ENCODE peak calls at places on chromosomes 16 and 17, in six cellular contexts. R is HCT116, M is left colon, V is WTC11, T is NCI-H146, K is kidney glomerular epithelial cell. F is an unnamed sample.

GRCh38 chr17:28725166-28725659 is 820 bp downstream of the TLCD1 start:
- DNase-seq in R (peak), M (no peak), V (no peak), T (peak), K (peak), F (peak)

GRCh38 chr16:2592786-2593185 is 55.0 kb downstream of the PDPK1 start:
- DNase-seq in R (no peak), M (no peak), V (no peak), T (no peak), K (no peak), F (no peak)

GRCh38 chr16:50183316-50183715 is 30.2 kb downstream of the TENT4B start:
- DNase-seq in R (no peak), M (no peak), V (no peak), T (no peak), K (peak), F (no peak)

GRCh38 chr16:49491111-49491670 is 117.6 kb downstream of the C16orf78 start:
- DNase-seq in R (no peak), M (no peak), V (no peak), T (no peak), K (no peak), F (no peak)

GRCh38 chr16:28984619-28985135 is at the start of gene LAT:
- DNase-seq in R (no peak), M (peak), V (no peak), T (no peak), K (no peak), F (peak)

GRCh38 chr16:67959520-67959919 is 8.9 kb downstream of the SLC12A4 start:
- DNase-seq in R (no peak), M (peak), V (no peak), T (no peak), K (no peak), F (peak)

GRCh38 chr17:68238894-68239293 is 8.9 kb upstream of the AMZ2 start:
- DNase-seq in R (no peak), M (no peak), V (no peak), T (no peak), K (no peak), F (no peak)

GRCh38 chr17:40121886-40122465 is at the start of gene MSL1:
- DNase-seq in R (no peak), M (peak), V (peak), T (peak), K (peak), F (peak)

GRCh38 chr16:57969451-57970123 is 1.3 kb downstream of the CNGB1 start:
- DNase-seq in R (no peak), M (no peak), V (no peak), T (no peak), K (no peak), F (no peak)

GRCh38 chr17:68981288-68981687 is 26.1 kb upstream of the ABCA8 start:
- DNase-seq in R (no peak), M (peak), V (no peak), T (no peak), K (peak), F (peak)

GRCh38 chr16:58031016-58031800 is 5.7 kb downstream of the MMP15 start:
- DNase-seq in R (no peak), M (no peak), V (no peak), T (no peak), K (no peak), F (peak)

GRCh38 chr17:34499576-34499975 is 79.8 kb upstream of the TMEM132E start:
- DNase-seq in R (no peak), M (no peak), V (peak), T (no peak), K (peak), F (peak)

GRCh38 chr16:87895641-87896141 is 26.4 kb upstream of the SLC7A5 start:
- DNase-seq in R (no peak), M (peak), V (no peak), T (no peak), K (no peak), F (peak)

GRCh38 chr16:2325181-2325580 is 15.3 kb downstream of the ABCA3 start:
- DNase-seq in R (no peak), M (no peak), V (no peak), T (no peak), K (no peak), F (no peak)

GRCh38 chr17:32497431-32498205 is 10.8 kb downstream of the CDK5R1 start:
- DNase-seq in R (no peak), M (no peak), V (no peak), T (no peak), K (no peak), F (no peak)

F was measured in small intestine.